ENCODE peak calls at places on chromosomes 12 and 14, in nine cellular contexts. One of them, this sample, is unnamed. For H3K27me3, the result is how much of the 10 kb centered on the place peaks cover.

GRCh38 chr12:88416786-88417185 is 163.5 kb downstream of the KITLG start:
- DNase-seq in AG04450: no peak
- DNase-seq in bronchial epithelial cell: no peak
- DNase-seq in right cardiac atrium: no peak
- DNase-seq in CD4-positive, alpha-beta T cell: no peak
- DNase-seq in GM23248: peak
- DNase-seq in neural progenitor cell: no peak
- DNase-seq in PC-9: no peak
- DNase-seq in SK-N-SH: no peak
- DNase-seq in this sample: no peak

GRCh38 chr12:3061129-3061857 is 15.9 kb upstream of the TSPAN9 start:
- DNase-seq in AG04450: no peak
- DNase-seq in bronchial epithelial cell: no peak
- DNase-seq in right cardiac atrium: no peak
- DNase-seq in CD4-positive, alpha-beta T cell: no peak
- DNase-seq in GM23248: peak
- DNase-seq in neural progenitor cell: no peak
- DNase-seq in PC-9: no peak
- DNase-seq in SK-N-SH: no peak
- DNase-seq in this sample: no peak

GRCh38 chr12:120965534-120966091 is 12.7 kb upstream of the HNF1A start:
- DNase-seq in AG04450: no peak
- DNase-seq in bronchial epithelial cell: no peak
- DNase-seq in right cardiac atrium: no peak
- DNase-seq in CD4-positive, alpha-beta T cell: no peak
- DNase-seq in GM23248: no peak
- DNase-seq in neural progenitor cell: no peak
- DNase-seq in PC-9: peak
- DNase-seq in SK-N-SH: no peak
- DNase-seq in this sample: peak

GRCh38 chr14:87034680-87035079 is 958.3 kb downstream of the GALC start:
- DNase-seq in AG04450: no peak
- DNase-seq in bronchial epithelial cell: no peak
- DNase-seq in right cardiac atrium: no peak
- DNase-seq in CD4-positive, alpha-beta T cell: no peak
- DNase-seq in GM23248: no peak
- DNase-seq in neural progenitor cell: no peak
- DNase-seq in PC-9: no peak
- DNase-seq in SK-N-SH: no peak
- DNase-seq in this sample: no peak

GRCh38 chr12:24380122-24380521 is 430.7 kb upstream of the SOX5 start:
- DNase-seq in AG04450: no peak
- DNase-seq in bronchial epithelial cell: peak
- DNase-seq in right cardiac atrium: no peak
- DNase-seq in CD4-positive, alpha-beta T cell: no peak
- DNase-seq in GM23248: no peak
- DNase-seq in neural progenitor cell: peak
- DNase-seq in PC-9: no peak
- DNase-seq in SK-N-SH: no peak
- DNase-seq in this sample: peak

GRCh38 chr12:104903648-104904423 is 54.3 kb downstream of the SLC41A2 start:
- DNase-seq in AG04450: no peak
- DNase-seq in bronchial epithelial cell: no peak
- DNase-seq in right cardiac atrium: no peak
- DNase-seq in CD4-positive, alpha-beta T cell: no peak
- DNase-seq in GM23248: no peak
- DNase-seq in neural progenitor cell: no peak
- DNase-seq in PC-9: no peak
- DNase-seq in SK-N-SH: no peak
- DNase-seq in this sample: no peak

GRCh38 chr12:4190376-4191063 is 83.0 kb upstream of the CCND2 start:
- DNase-seq in AG04450: no peak
- DNase-seq in bronchial epithelial cell: no peak
- DNase-seq in right cardiac atrium: no peak
- DNase-seq in CD4-positive, alpha-beta T cell: no peak
- DNase-seq in GM23248: no peak
- DNase-seq in neural progenitor cell: no peak
- DNase-seq in PC-9: no peak
- DNase-seq in SK-N-SH: no peak
- DNase-seq in this sample: no peak

GRCh38 chr12:113346387-113346786 is 11.5 kb upstream of the SLC8B1 start:
- DNase-seq in AG04450: no peak
- DNase-seq in bronchial epithelial cell: no peak
- DNase-seq in right cardiac atrium: no peak
- DNase-seq in CD4-positive, alpha-beta T cell: no peak
- DNase-seq in GM23248: no peak
- DNase-seq in neural progenitor cell: no peak
- DNase-seq in PC-9: no peak
- DNase-seq in SK-N-SH: no peak
- DNase-seq in this sample: no peak

GRCh38 chr12:117452071-117452470 is 90.6 kb upstream of the NOS1 start:
- DNase-seq in AG04450: no peak
- DNase-seq in bronchial epithelial cell: no peak
- DNase-seq in right cardiac atrium: no peak
- DNase-seq in CD4-positive, alpha-beta T cell: no peak
- DNase-seq in GM23248: no peak
- DNase-seq in neural progenitor cell: no peak
- DNase-seq in PC-9: no peak
- DNase-seq in SK-N-SH: no peak
- DNase-seq in this sample: no peak

GRCh38 chr12:105331805-105332251 is 1.3 kb downstream of the C12orf75 start:
- DNase-seq in AG04450: no peak
- DNase-seq in bronchial epithelial cell: no peak
- DNase-seq in right cardiac atrium: no peak
- DNase-seq in CD4-positive, alpha-beta T cell: no peak
- DNase-seq in GM23248: peak
- DNase-seq in neural progenitor cell: peak
- DNase-seq in PC-9: no peak
- DNase-seq in SK-N-SH: peak
- DNase-seq in this sample: peak

GRCh38 chr12:27652174-27652763 is 44.0 kb upstream of the REP15 start:
- DNase-seq in AG04450: peak
- DNase-seq in bronchial epithelial cell: peak
- DNase-seq in right cardiac atrium: no peak
- DNase-seq in CD4-positive, alpha-beta T cell: no peak
- DNase-seq in GM23248: peak
- DNase-seq in neural progenitor cell: peak
- DNase-seq in PC-9: peak
- DNase-seq in SK-N-SH: peak
- DNase-seq in this sample: peak

GRCh38 chr14:86404425-86404824 is 874.5 kb downstream of the FLRT2 start:
- DNase-seq in AG04450: no peak
- DNase-seq in bronchial epithelial cell: no peak
- DNase-seq in right cardiac atrium: no peak
- DNase-seq in CD4-positive, alpha-beta T cell: no peak
- DNase-seq in GM23248: no peak
- DNase-seq in neural progenitor cell: no peak
- DNase-seq in PC-9: no peak
- DNase-seq in SK-N-SH: no peak
- DNase-seq in this sample: peak

GRCh38 chr12:124646385-124647230 is 79.2 kb upstream of the NCOR2 start:
- DNase-seq in AG04450: no peak
- DNase-seq in bronchial epithelial cell: no peak
- DNase-seq in right cardiac atrium: peak
- DNase-seq in CD4-positive, alpha-beta T cell: no peak
- DNase-seq in GM23248: peak
- DNase-seq in neural progenitor cell: no peak
- DNase-seq in PC-9: no peak
- DNase-seq in SK-N-SH: no peak
- DNase-seq in this sample: peak

GRCh38 chr14:98578204-98578603 is 693.8 kb downstream of the BCL11B start:
- DNase-seq in AG04450: no peak
- DNase-seq in bronchial epithelial cell: peak
- DNase-seq in right cardiac atrium: no peak
- DNase-seq in CD4-positive, alpha-beta T cell: no peak
- DNase-seq in GM23248: peak
- DNase-seq in neural progenitor cell: no peak
- DNase-seq in PC-9: no peak
- DNase-seq in SK-N-SH: no peak
- DNase-seq in this sample: no peak

GRCh38 chr14:93042968-93043940 is 72.5 kb downstream of the ITPK1 start:
- DNase-seq in AG04450: no peak
- DNase-seq in bronchial epithelial cell: peak
- DNase-seq in right cardiac atrium: peak
- DNase-seq in CD4-positive, alpha-beta T cell: no peak
- DNase-seq in GM23248: peak
- DNase-seq in neural progenitor cell: no peak
- DNase-seq in PC-9: peak
- DNase-seq in SK-N-SH: peak
- DNase-seq in this sample: no peak

GRCh38 chr14:24186831-24187537 is 1.6 kb downstream of the IPO4 start:
- DNase-seq in AG04450: no peak
- DNase-seq in bronchial epithelial cell: no peak
- DNase-seq in right cardiac atrium: peak
- DNase-seq in CD4-positive, alpha-beta T cell: no peak
- DNase-seq in GM23248: no peak
- DNase-seq in neural progenitor cell: no peak
- DNase-seq in PC-9: no peak
- DNase-seq in SK-N-SH: no peak
- DNase-seq in this sample: no peak
- H3K27me3 ChIP-seq in AG04450: under half
- H3K27me3 ChIP-seq in bronchial epithelial cell: under half
- H3K27me3 ChIP-seq in right cardiac atrium: under half
- H3K27me3 ChIP-seq in CD4-positive, alpha-beta T cell: under half
- H3K27me3 ChIP-seq in GM23248: under half
- H3K27me3 ChIP-seq in neural progenitor cell: under half
- H3K27me3 ChIP-seq in PC-9: under half
- H3K27me3 ChIP-seq in SK-N-SH: under half
- H3K27me3 ChIP-seq in this sample: under half

GRCh38 chr14:59848671-59849070 is 21.9 kb downstream of the RTN1 start:
- DNase-seq in AG04450: no peak
- DNase-seq in bronchial epithelial cell: no peak
- DNase-seq in right cardiac atrium: no peak
- DNase-seq in CD4-positive, alpha-beta T cell: no peak
- DNase-seq in GM23248: no peak
- DNase-seq in neural progenitor cell: no peak
- DNase-seq in PC-9: no peak
- DNase-seq in SK-N-SH: no peak
- DNase-seq in this sample: no peak

GRCh38 chr14:59846595-59846994 is 24.0 kb downstream of the RTN1 start:
- DNase-seq in AG04450: no peak
- DNase-seq in bronchial epithelial cell: no peak
- DNase-seq in right cardiac atrium: no peak
- DNase-seq in CD4-positive, alpha-beta T cell: no peak
- DNase-seq in GM23248: no peak
- DNase-seq in neural progenitor cell: no peak
- DNase-seq in PC-9: no peak
- DNase-seq in SK-N-SH: no peak
- DNase-seq in this sample: no peak

GRCh38 chr14:59844414-59844813 is 26.2 kb downstream of the RTN1 start:
- DNase-seq in AG04450: no peak
- DNase-seq in bronchial epithelial cell: no peak
- DNase-seq in right cardiac atrium: no peak
- DNase-seq in CD4-positive, alpha-beta T cell: no peak
- DNase-seq in GM23248: no peak
- DNase-seq in neural progenitor cell: no peak
- DNase-seq in PC-9: no peak
- DNase-seq in SK-N-SH: no peak
- DNase-seq in this sample: no peak

GRCh38 chr14:59847711-59848110 is 22.9 kb downstream of the RTN1 start:
- DNase-seq in AG04450: no peak
- DNase-seq in bronchial epithelial cell: no peak
- DNase-seq in right cardiac atrium: no peak
- DNase-seq in CD4-positive, alpha-beta T cell: no peak
- DNase-seq in GM23248: no peak
- DNase-seq in neural progenitor cell: no peak
- DNase-seq in PC-9: no peak
- DNase-seq in SK-N-SH: no peak
- DNase-seq in this sample: no peak

DNA sequence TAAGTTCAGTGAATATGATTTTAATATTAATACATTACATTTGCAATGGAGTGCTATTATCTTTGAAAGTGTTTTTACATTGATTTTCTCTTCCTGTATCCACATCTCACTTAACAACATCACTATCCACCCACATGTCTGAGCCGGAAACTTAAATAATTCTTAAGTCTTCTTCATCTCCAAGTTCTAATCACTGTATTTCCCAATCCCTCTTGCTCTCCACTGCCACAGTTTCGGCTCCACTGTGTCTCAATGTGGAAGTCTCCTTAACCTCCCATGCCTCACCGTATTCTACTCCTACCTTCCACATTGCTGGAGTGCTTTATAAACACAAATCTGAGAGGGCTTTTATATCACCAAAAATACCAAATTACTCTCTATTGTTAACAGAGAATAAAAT is 25.3 kb downstream of the RTN1 start:
- DNase-seq in AG04450: no peak
- DNase-seq in bronchial epithelial cell: no peak
- DNase-seq in right cardiac atrium: no peak
- DNase-seq in CD4-positive, alpha-beta T cell: no peak
- DNase-seq in GM23248: no peak
- DNase-seq in neural progenitor cell: no peak
- DNase-seq in PC-9: no peak
- DNase-seq in SK-N-SH: no peak
- DNase-seq in this sample: no peak
- H3K27me3 ChIP-seq in AG04450: under half
- H3K27me3 ChIP-seq in bronchial epithelial cell: under half
- H3K27me3 ChIP-seq in right cardiac atrium: under half
- H3K27me3 ChIP-seq in CD4-positive, alpha-beta T cell: under half
- H3K27me3 ChIP-seq in GM23248: under half
- H3K27me3 ChIP-seq in neural progenitor cell: under half
- H3K27me3 ChIP-seq in PC-9: under half
- H3K27me3 ChIP-seq in SK-N-SH: under half
- H3K27me3 ChIP-seq in this sample: under half

GRCh38 chr12:115606040-115606439 is 671.5 kb downstream of the MED13L start:
- DNase-seq in AG04450: no peak
- DNase-seq in bronchial epithelial cell: no peak
- DNase-seq in right cardiac atrium: no peak
- DNase-seq in CD4-positive, alpha-beta T cell: no peak
- DNase-seq in GM23248: no peak
- DNase-seq in neural progenitor cell: peak
- DNase-seq in PC-9: no peak
- DNase-seq in SK-N-SH: no peak
- DNase-seq in this sample: no peak
- H3K27me3 ChIP-seq in AG04450: under half
- H3K27me3 ChIP-seq in bronchial epithelial cell: under half
- H3K27me3 ChIP-seq in right cardiac atrium: under half
- H3K27me3 ChIP-seq in CD4-positive, alpha-beta T cell: under half
- H3K27me3 ChIP-seq in GM23248: under half
- H3K27me3 ChIP-seq in neural progenitor cell: under half
- H3K27me3 ChIP-seq in PC-9: half or more
- H3K27me3 ChIP-seq in SK-N-SH: under half
- H3K27me3 ChIP-seq in this sample: under half

DNA sequence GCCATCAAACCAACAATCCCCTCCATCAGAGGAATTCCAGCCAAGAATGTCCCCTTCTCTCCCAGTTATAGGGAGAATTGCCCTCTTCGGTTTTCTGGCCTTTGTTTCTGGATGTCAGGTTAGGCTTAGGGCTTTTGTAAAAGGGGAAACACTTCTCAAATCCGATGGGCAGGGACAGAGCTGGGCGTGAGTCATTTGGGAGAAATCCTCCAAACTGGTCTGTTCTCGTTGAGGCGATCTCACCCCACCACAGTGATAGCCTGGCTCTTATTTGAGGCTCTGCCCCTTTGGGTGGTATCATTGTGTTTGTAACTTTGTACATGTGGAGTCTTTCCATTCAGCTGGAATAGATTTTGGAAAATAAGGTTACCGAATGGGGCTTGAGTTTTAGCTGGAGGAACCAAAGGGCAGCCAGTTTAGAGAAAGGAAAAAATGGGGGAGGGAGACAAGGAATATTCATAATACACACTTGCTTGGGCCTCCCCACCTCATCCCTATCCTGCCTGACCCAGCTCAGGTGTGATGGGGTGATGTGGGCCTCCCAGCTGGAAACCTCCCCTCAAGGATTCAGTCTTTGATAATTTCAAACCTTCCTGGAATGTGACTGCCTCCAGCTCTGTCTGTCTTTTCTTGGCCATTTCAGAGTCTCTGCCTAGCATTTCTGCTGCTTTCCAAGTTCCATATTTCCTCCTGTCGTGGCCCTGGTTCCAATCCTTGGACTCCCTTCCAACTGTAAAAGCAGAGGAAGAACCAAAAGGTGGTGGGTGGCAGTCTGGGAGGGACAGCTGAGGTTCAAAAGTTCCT is 7.5 kb downstream of the HOXC4 start:
- DNase-seq in AG04450: no peak
- DNase-seq in bronchial epithelial cell: peak
- DNase-seq in right cardiac atrium: no peak
- DNase-seq in CD4-positive, alpha-beta T cell: no peak
- DNase-seq in GM23248: peak
- DNase-seq in neural progenitor cell: no peak
- DNase-seq in PC-9: no peak
- DNase-seq in SK-N-SH: no peak
- DNase-seq in this sample: no peak
- H3K27me3 ChIP-seq in AG04450: under half
- H3K27me3 ChIP-seq in bronchial epithelial cell: under half
- H3K27me3 ChIP-seq in right cardiac atrium: under half
- H3K27me3 ChIP-seq in CD4-positive, alpha-beta T cell: half or more
- H3K27me3 ChIP-seq in GM23248: under half
- H3K27me3 ChIP-seq in neural progenitor cell: half or more
- H3K27me3 ChIP-seq in PC-9: under half
- H3K27me3 ChIP-seq in SK-N-SH: under half
- H3K27me3 ChIP-seq in this sample: half or more

This sample was measured in GM23338.